ENCODE peak calls at places on chromosome X, in eight cellular contexts. F, G, V, A, E, U, J and W are unnamed samples.

GRCh38 chrX:153353416-153353815 is 19.5 kb downstream of the ZNF275 start:
- DNase-seq in J (no peak), F (peak; percentile 36), U (no peak), G (no peak), E (no peak), A (no peak), V (no peak), W (no peak)

GRCh38 chrX:41335590-41336331 is 1.8 kb downstream of the DDX3X start:
- DNase-seq in V (no peak), J (no peak), G (no peak), A (no peak), U (no peak), E (no peak), F (no peak), W (no peak)

GRCh38 chrX:112735147-112735546 is 55.4 kb upstream of the LHFPL1 start:
- DNase-seq in F (no peak), G (no peak), E (no peak), J (no peak), U (no peak), A (no peak), V (no peak), W (no peak)

GRCh38 chrX:46573896-46574336 is 351 bp downstream of the CHST7 start:
- DNase-seq in G (no peak), F (peak; percentile 77), A (peak; percentile 58), U (no peak), E (peak; percentile 53), V (peak; percentile 54), J (no peak), W (no peak)

GRCh38 chrX:19539665-19540064 is 24.4 kb upstream of the MAP3K15 start:
- DNase-seq in F (no peak), A (no peak), J (no peak), U (no peak), E (no peak), G (no peak), V (no peak), W (no peak)

GRCh38 chrX:72130762-72131231 is 918 bp downstream of the RTL5 start:
- DNase-seq in U (no peak), F (peak; percentile 55), G (no peak), A (no peak), V (no peak), J (no peak), E (no peak), W (no peak)

GRCh38 chrX:53072418-53073114 is 9.6 kb upstream of the TSPYL2 start:
- DNase-seq in V (no peak), J (no peak), E (no peak), A (no peak), G (no peak), U (no peak), F (no peak), W (no peak)

GRCh38 chrX:25534096-25534495 is 518.3 kb upstream of the ARX start:
- DNase-seq in G (no peak), V (no peak), J (no peak), U (no peak), F (no peak), A (no peak), E (no peak), W (no peak)

GRCh38 chrX:111270339-111270738 is at the start of gene CAPN6:
- DNase-seq in A (no peak), E (no peak), U (no peak), G (no peak), J (no peak), V (no peak), F (peak; percentile 69), W (no peak)

GRCh38 chrX:23790147-23790497 is 7.1 kb downstream of the SAT1 start:
- DNase-seq in G (no peak), U (no peak), F (no peak), J (no peak), A (no peak), V (no peak), E (no peak), W (no peak)

GRCh38 chrX:98299785-98300184 is 1416.1 kb downstream of the RPA4 start:
- DNase-seq in U (no peak), J (no peak), V (no peak), A (no peak), E (no peak), G (no peak), F (no peak), W (no peak)

GRCh38 chrX:70183091-70183490 is 5.8 kb downstream of the DGAT2L6 start:
- DNase-seq in E (no peak), J (no peak), U (no peak), A (no peak), V (no peak), F (no peak), G (no peak), W (no peak)

GRCh38 chrX:72576161-72576896 is 3.7 kb upstream of the HDAC8 start:
- DNase-seq in F (no peak), U (no peak), E (peak; percentile 1), J (no peak), G (no peak), A (no peak), V (no peak), W (no peak)

GRCh38 chrX:10157545-10157944 is 770 bp downstream of the CLCN4 start:
- DNase-seq in J (no peak), V (no peak), U (no peak), F (no peak), G (no peak), E (no peak), A (no peak), W (no peak)

GRCh38 chrX:69076084-69076483 is 89.2 kb downstream of the PJA1 start:
- DNase-seq in G (no peak), U (no peak), F (no peak), J (no peak), E (no peak), V (no peak), A (no peak), W (no peak)

GRCh38 chrX:30713061-30713525 is 59.9 kb downstream of the GK start:
- DNase-seq in E (peak; percentile 40), A (peak; percentile 51), F (peak; percentile 73), U (peak; percentile 38), V (peak; percentile 18), G (peak; percentile 21), J (peak; percentile 85), W (peak; percentile 12)

GRCh38 chrX:152450076-152450475 is 1.0 kb downstream of the GABRA3 start:
- DNase-seq in G (no peak), A (no peak), F (peak; percentile 15), V (no peak), J (no peak), U (no peak), E (no peak), W (no peak)

GRCh38 chrX:44731160-44731559 is 112.7 kb upstream of the DUSP21 start:
- DNase-seq in J (no peak), F (no peak), A (no peak), V (no peak), E (no peak), G (no peak), U (no peak), W (no peak)

GRCh38 chrX:65697173-65697572 is 29.7 kb downstream of the MSN start:
- DNase-seq in A (no peak), V (no peak), J (no peak), E (no peak), F (no peak), U (no peak), G (no peak), W (no peak)
- H3K4me1 ChIP-seq in A (peaks cover 22% of the 10 kb centered on the region), V (peaks cover 43% of the 10 kb centered on the region), J (peaks cover 56% of the 10 kb centered on the region), E (no peaks in the 10 kb centered on the region), F (peaks cover 25% of the 10 kb centered on the region), U (peaks cover 26% of the 10 kb centered on the region), G (no peaks in the 10 kb centered on the region), W (no peaks in the 10 kb centered on the region)

GRCh38 chrX:131727778-131728177 is 183.9 kb downstream of the OR13H1 start:
- DNase-seq in G (no peak), J (no peak), V (no peak), E (no peak), A (no peak), U (no peak), F (no peak), W (no peak)
- TF ChIP-seq REST in G (no peak), J (no peak), V (no peak), E (no peak), A (no peak), U (no peak), F (no peak), W (no peak)

GRCh38 chrX:107678957-107679740 is 50.8 kb downstream of the PRPS1 start:
- DNase-seq in U (peak; percentile 20), J (no peak), V (no peak), E (no peak), A (no peak), F (no peak), G (no peak), W (no peak)
- H3K4me1 ChIP-seq in U (peaks cover 22% of the 10 kb centered on the region), J (peaks cover 13% of the 10 kb centered on the region), V (peaks cover 25% of the 10 kb centered on the region), E (no peaks in the 10 kb centered on the region), A (no peaks in the 10 kb centered on the region), F (peaks cover 11% of the 10 kb centered on the region), G (peaks cover 42% of the 10 kb centered on the region), W (peaks cover 21% of the 10 kb centered on the region)

DNA sequence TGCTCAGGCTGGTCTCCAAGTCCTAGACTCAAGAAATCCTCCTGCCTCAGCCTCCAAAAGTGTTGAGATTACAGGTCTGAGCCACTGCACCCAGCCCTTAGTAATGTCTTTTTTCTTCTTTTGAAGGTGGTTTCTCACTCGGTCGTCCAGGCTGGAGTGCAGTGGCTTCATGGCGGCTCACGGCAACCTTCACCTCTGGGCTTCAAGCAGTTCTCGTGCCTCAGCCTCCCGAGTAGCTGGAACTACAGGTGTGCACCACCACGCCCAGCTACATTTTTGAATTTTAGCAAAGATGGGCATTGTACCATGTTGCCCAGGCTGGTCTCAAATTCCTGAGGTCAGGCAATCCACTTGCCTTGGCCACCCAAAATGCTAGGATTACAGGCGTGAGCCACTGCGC is 32.3 kb upstream of the ASMTL start:
- DNase-seq in J (no peak), V (no peak), E (no peak), F (no peak), G (no peak), U (no peak), A (no peak), W (no peak)
- TF ChIP-seq REST in J (no peak), V (no peak), E (no peak), F (no peak), G (no peak), U (no peak), A (no peak), W (no peak)

DNA sequence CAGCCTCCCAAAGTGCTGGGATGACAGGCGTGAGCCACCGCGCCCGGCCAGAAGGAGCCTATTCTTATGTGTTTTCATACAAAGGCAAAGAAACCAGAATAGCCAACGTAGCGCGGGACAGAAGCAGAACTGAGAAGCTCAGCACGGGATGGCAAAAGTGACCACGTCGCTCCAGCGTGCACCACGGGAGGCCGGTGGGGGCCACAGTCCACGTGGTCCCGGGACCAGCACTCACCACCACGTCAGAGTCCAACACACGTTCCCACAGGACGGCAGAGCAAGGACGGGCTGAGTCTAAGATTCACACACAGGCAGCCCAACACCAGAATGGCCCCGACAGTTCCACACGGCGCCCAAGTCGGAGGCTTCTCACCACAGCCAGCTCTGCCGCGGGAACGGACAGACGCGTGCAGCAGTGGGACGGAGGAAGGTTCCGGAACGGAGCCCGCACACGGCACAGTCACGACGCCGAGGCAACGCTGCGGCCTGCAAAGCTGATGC is 18.8 kb upstream of the GTPBP6 start:
- DNase-seq in E (no peak), V (no peak), U (no peak), A (no peak), F (no peak), J (no peak), G (no peak), W (no peak)
- H3K4me1 ChIP-seq in E (no peaks in the 10 kb centered on the region), V (no peaks in the 10 kb centered on the region), U (peaks cover 3% of the 10 kb centered on the region), A (no peaks in the 10 kb centered on the region), F (no peaks in the 10 kb centered on the region), J (no peaks in the 10 kb centered on the region), G (no peaks in the 10 kb centered on the region), W (no peaks in the 10 kb centered on the region)

GRCh38 chrX:7330551-7330950 is 182.6 kb upstream of the PUDP start:
- DNase-seq in A (no peak), U (no peak), J (no peak), E (no peak), G (no peak), V (no peak), F (no peak), W (no peak)
- TF ChIP-seq REST in A (no peak), U (no peak), J (no peak), E (no peak), G (no peak), V (no peak), F (no peak), W (no peak)